ENCODE peak calls at places on chromosomes 12 and 14, in eight cellular contexts. W is AG09309, X is NCI-H1105 treated with DMSO at 0.1 percent for 48 hours, D is NCI-H1930, Q is cardiac muscle cell, Y is body of pancreas, A is fibroblast of mammary gland, U is heart left ventricle. O is an unnamed sample.

GRCh38 chr12:67625004-67625403 is 23.5 kb upstream of the DYRK2 start:
- DNase-seq in W (no peak), X (no peak), D (no peak), Q (no peak), Y (no peak), A (no peak), U (no peak), O (no peak)

GRCh38 chr12:122730215-122731014 is at the start of gene HCAR1:
- DNase-seq in W (no peak), X (peak), D (no peak), Q (peak), Y (no peak), A (peak), U (no peak), O (no peak)

GRCh38 chr14:101823511-101824120 is 62.1 kb downstream of the PPP2R5C start:
- DNase-seq in W (no peak), X (no peak), D (no peak), Q (peak), Y (peak), A (peak), U (no peak), O (peak)

GRCh38 chr14:102196436-102197230 is 56.9 kb downstream of the WDR20 start:
- DNase-seq in W (no peak), X (no peak), D (no peak), Q (no peak), Y (no peak), A (no peak), U (no peak), O (no peak)

GRCh38 chr12:20950248-20950647 is 139.7 kb downstream of the SLCO1B3 start:
- DNase-seq in W (no peak), X (peak), D (no peak), Q (peak), Y (peak), A (peak), U (no peak), O (no peak)

GRCh38 chr14:68408680-68409079 is 384.2 kb downstream of the ZFP36L1 start:
- DNase-seq in W (no peak), X (no peak), D (no peak), Q (peak), Y (no peak), A (peak), U (no peak), O (no peak)

GRCh38 chr12:126874427-126875026 is 1392.4 kb upstream of the TMEM132C start:
- DNase-seq in W (peak), X (peak), D (peak), Q (peak), Y (peak), A (peak), U (peak), O (peak)

GRCh38 chr12:9372202-9372601 is 164.0 kb upstream of the PZP start:
- DNase-seq in W (no peak), X (no peak), D (no peak), Q (peak), Y (no peak), A (peak), U (no peak), O (no peak)

GRCh38 chr12:50242751-50243191 is 40.5 kb downstream of the LIMA1 start:
- DNase-seq in W (peak), X (no peak), D (no peak), Q (no peak), Y (no peak), A (peak), U (no peak), O (no peak)

GRCh38 chr14:73477618-73478266 is 13.0 kb upstream of the RIOX1 start:
- DNase-seq in W (no peak), X (no peak), D (no peak), Q (peak), Y (peak), A (peak), U (no peak), O (peak)

GRCh38 chr14:54691525-54692260 is 124.8 kb downstream of the SAMD4A start:
- DNase-seq in W (no peak), X (peak), D (peak), Q (peak), Y (peak), A (peak), U (peak), O (no peak)

GRCh38 chr14:55780156-55780946 is 200.3 kb downstream of the KTN1 start:
- DNase-seq in W (peak), X (no peak), D (no peak), Q (peak), Y (peak), A (peak), U (no peak), O (no peak)

GRCh38 chr14:102528441-102529170 is 19.0 kb upstream of the ANKRD9 start:
- DNase-seq in W (no peak), X (no peak), D (no peak), Q (no peak), Y (no peak), A (no peak), U (peak), O (no peak)

GRCh38 chr14:99752486-99753121 is 40.6 kb upstream of the EML1 start:
- DNase-seq in W (peak), X (no peak), D (no peak), Q (peak), Y (no peak), A (peak), U (no peak), O (no peak)

GRCh38 chr12:111451232-111451631 is 45.5 kb downstream of the SH2B3 start:
- DNase-seq in W (no peak), X (no peak), D (no peak), Q (no peak), Y (no peak), A (no peak), U (no peak), O (no peak)

GRCh38 chr14:94237046-94237445 is 56.0 kb downstream of the SERPINA10 start:
- DNase-seq in W (no peak), X (no peak), D (no peak), Q (no peak), Y (no peak), A (no peak), U (no peak), O (no peak)

GRCh38 chr12:32171211-32171610 is 64.6 kb downstream of the BICD1 start:
- DNase-seq in W (no peak), X (no peak), D (no peak), Q (no peak), Y (no peak), A (no peak), U (no peak), O (no peak)

GRCh38 chr12:79388006-79388405 is 302.8 kb downstream of the PAWR start:
- DNase-seq in W (no peak), X (no peak), D (no peak), Q (no peak), Y (no peak), A (no peak), U (no peak), O (no peak)

GRCh38 chr12:79023261-79023660 is 158.7 kb downstream of the SYT1 start:
- DNase-seq in W (no peak), X (no peak), D (no peak), Q (no peak), Y (peak), A (peak), U (no peak), O (no peak)

GRCh38 chr12:108568653-108569154 is 6.3 kb downstream of the ISCU start:
- DNase-seq in W (no peak), X (no peak), D (no peak), Q (no peak), Y (no peak), A (no peak), U (no peak), O (peak)

GRCh38 chr12:105843989-105844768 is 294.6 kb downstream of the NUAK1 start:
- DNase-seq in W (peak), X (no peak), D (no peak), Q (peak), Y (no peak), A (peak), U (no peak), O (no peak)

GRCh38 chr14:71668186-71668912 is 263.9 kb upstream of the RGS6 start:
- DNase-seq in W (no peak), X (no peak), D (no peak), Q (peak), Y (no peak), A (no peak), U (no peak), O (no peak)

GRCh38 chr14:69877492-69877891 is 1.7 kb upstream of the SMOC1 start:
- DNase-seq in W (no peak), X (peak), D (no peak), Q (peak), Y (peak), A (peak), U (no peak), O (no peak)